ENCODE peak calls at places on chromosomes 3 and 15, in four cellular contexts. Q, Z, H and U are unnamed samples.

GRCh38 chr3:38454884-38455638 is 1.4 kb downstream of the ACVR2B start:
- DNase-seq in H (no peak), Q (peak; percentile 11), Z (peak; percentile 53), U (peak; percentile 87)

GRCh38 chr15:90160781-90161727 is 40.1 kb upstream of the SEMA4B start:
- DNase-seq in Z (no peak), Q (no peak), H (no peak), U (peak; percentile 95)

GRCh38 chr15:81427176-81427575 is 53.2 kb upstream of the TMC3 start:
- DNase-seq in Q (no peak), Z (no peak), H (no peak), U (no peak)

GRCh38 chr3:132730891-132731580 is 8.8 kb upstream of the NPHP3 start:
- DNase-seq in H (peak; percentile 67), Z (no peak), Q (no peak), U (no peak)

GRCh38 chr3:40620151-40620550 is 95.4 kb downstream of the ZNF621 start:
- DNase-seq in Z (no peak), Q (no peak), H (no peak), U (no peak)

GRCh38 chr3:188788621-188789081 is 383.1 kb upstream of the TPRG1 start:
- DNase-seq in H (peak; percentile 90), Q (no peak), Z (no peak), U (no peak)

GRCh38 chr15:51814616-51815015 is 14.8 kb upstream of the TMOD3 start:
- DNase-seq in Z (no peak), Q (no peak), H (no peak), U (no peak)

GRCh38 chr3:71247221-71247947 is 336.1 kb downstream of the FOXP1 start:
- DNase-seq in H (peak; percentile 23), Z (no peak), Q (no peak), U (no peak)

GRCh38 chr15:78077053-78077859 is at the start of gene TBC1D2B:
- DNase-seq in Z (no peak), Q (no peak), H (peak; percentile 64), U (peak; percentile 70)

GRCh38 chr15:31278544-31279220 is 48.0 kb upstream of the KLF13 start:
- DNase-seq in Q (no peak), H (no peak), Z (no peak), U (peak; percentile 21)

GRCh38 chr3:149342413-149343340 is 9.2 kb upstream of the TM4SF18 start:
- DNase-seq in Q (no peak), Z (no peak), H (peak; percentile 87), U (no peak)

GRCh38 chr15:63379492-63380150 is 2.0 kb downstream of the CA12 start:
- DNase-seq in H (no peak), Q (no peak), Z (no peak), U (no peak)

GRCh38 chr15:63382966-63383710 is 1.5 kb upstream of the CA12 start:
- DNase-seq in H (no peak), Q (no peak), Z (no peak), U (no peak)

GRCh38 chr15:63380828-63381282 is 791 bp downstream of the CA12 start:
- DNase-seq in Q (no peak), Z (no peak), H (no peak), U (no peak)

GRCh38 chr15:63380151-63380827 is 1.4 kb downstream of the CA12 start:
- DNase-seq in Q (no peak), H (no peak), Z (no peak), U (no peak)

DNA sequence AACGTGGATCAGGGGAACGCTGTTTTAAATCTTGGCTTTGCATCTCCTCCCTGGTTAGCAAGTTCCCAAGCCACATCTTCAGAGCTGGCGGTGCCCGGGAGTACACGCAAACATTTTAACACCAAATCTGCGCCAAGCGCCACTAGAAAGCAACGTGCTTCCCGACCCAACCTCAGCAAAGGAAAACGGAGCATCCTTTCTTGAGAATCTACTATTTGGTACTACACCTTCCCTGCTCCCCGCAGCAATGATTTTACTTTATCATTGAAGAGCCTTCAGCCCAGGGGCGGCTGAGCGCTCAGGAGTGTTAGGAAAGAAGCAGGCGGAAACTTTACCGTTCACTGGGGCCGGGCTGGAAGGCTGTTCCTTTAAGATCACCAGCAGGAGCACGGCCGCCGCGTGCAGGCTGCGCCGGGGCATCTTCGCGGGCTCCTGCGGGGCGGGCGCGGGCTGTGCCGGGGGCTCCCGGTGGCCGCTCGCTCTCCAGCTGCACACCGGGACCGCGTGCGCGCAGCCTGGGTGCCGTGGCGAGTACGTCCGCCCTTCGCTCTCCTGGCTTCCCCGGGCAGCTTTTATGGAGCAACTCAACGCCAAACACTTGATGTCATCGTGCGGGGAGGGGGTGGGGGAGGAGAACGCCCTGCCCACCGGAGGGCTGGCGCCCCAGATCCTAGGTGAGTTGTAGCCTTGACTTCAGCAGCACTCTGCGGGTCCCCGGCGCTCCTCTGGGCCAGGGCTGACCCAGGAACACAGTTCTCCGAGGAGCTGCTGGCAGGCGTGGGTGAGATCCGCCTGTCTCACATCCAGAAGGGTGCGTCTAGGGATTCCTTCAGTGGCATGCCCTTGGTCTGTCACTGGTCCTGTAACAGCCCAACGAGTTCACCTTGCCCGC is at the start of gene CA12:
- DNase-seq in Q (no peak), H (no peak), Z (peak; percentile 34), U (peak; percentile 45)
- H3K4me3 ChIP-seq in Q (peak within 1 kb of the TSS; percentile 78), H (peak within 1 kb of the TSS; percentile 65), Z (peak within 1 kb of the TSS; percentile 29), U (peak within 1 kb of the TSS; percentile 59)

DNA sequence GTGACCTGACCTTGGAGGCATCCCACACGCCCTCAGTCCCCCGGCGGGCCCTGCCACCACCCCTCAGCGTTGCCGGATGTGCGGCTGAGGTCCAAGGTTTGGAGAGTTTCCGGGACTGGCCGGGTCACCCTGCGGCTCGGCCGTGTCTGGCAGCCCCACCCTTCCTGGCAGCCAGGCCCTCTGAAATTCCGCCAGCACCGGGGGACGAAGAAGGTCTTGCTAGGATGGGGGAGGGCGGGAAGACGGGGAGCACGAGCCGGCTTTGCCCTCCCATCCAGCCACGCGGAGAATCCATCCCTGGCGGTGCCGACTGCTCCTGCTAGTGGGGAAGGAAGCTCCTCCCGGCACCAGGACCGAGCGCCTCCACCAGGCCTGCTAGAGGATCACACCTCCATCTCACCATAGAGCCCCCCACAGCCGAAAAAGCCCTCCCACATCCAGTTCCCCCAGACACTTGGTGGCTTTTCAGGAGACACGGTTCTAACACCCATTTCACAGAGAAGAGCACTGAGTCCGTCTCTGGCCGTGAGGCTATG is 81.5 kb downstream of the CPN2 start:
- DNase-seq in H (peak; percentile 44), Q (no peak), Z (peak; percentile 41), U (peak; percentile 58)
- TF ChIP-seq CTCF in H (peak; percentile 29), Q (no peak), Z (peak; percentile 89), U (no peak)

GRCh38 chr3:123331651-123332050 is 117.2 kb downstream of the ADCY5 start:
- DNase-seq in Z (no peak), Q (no peak), H (no peak), U (no peak)
- H3K4me3 ChIP-seq in Z (no peak overlapping the region), Q (no peak overlapping the region), H (no peak overlapping the region), U (no peak overlapping the region)

GRCh38 chr15:25136119-25136518 is 181.3 kb downstream of the SNRPN start:
- DNase-seq in Z (no peak), H (peak; percentile 6), Q (no peak), U (no peak)
- TF ChIP-seq CTCF in Z (peak; percentile 56), H (peak; percentile 30), Q (no peak), U (no peak)

GRCh38 chr3:133930341-133930933 is 34.8 kb upstream of the RAB6B start:
- DNase-seq in H (peak; percentile 78), Q (no peak), Z (no peak), U (no peak)

GRCh38 chr3:133928903-133929607 is 33.4 kb upstream of the RAB6B start:
- DNase-seq in H (no peak), Z (no peak), Q (no peak), U (no peak)

GRCh38 chr3:133927543-133928066 is 31.9 kb upstream of the RAB6B start:
- DNase-seq in Z (no peak), H (peak; percentile 16), Q (no peak), U (peak; percentile 61)

GRCh38 chr3:133926736-133927542 is 31.3 kb upstream of the RAB6B start:
- DNase-seq in Z (no peak), H (no peak), Q (no peak), U (no peak)

DNA sequence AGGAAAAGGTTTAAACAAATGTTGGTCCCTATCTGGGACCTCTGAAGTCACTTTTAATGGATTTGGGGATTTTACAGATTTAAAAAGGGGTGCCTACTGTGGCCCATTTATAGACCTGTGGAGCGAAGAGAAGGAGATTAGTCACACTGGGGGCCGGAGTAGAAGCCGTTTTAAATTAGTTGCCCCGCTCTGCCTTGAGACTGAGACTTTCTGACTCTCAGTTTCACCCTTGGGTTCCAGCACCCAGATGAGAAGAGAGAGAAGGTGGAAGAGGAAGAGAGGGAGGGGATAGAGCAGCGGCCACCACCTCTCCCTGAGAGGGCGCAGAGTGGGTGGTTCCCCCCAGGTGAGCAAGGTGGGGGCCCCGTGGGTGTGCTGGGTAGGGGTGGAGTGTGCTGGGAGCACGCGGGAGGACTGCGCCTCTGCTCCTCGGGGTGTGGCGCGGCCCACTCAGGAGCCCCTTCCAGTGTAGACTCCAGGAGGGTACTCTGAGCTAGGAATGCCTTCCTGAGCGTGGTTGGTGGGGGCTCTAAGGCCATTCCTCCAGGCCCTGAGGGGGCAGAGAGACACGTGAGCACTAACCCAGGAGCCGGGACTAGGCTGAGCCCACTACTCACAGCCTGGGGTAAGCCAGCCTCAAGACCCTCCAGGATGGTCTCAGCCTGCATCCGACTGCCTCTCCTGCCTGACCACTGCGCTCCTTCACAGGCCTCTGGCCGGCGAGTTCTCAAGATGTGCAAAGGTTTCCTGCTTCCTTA is 32.6 kb upstream of the RAB6B start:
- DNase-seq in H (no peak), Z (no peak), Q (no peak), U (no peak)
- H3K4me3 ChIP-seq in H (peak overlapping the region; percentile 53), Z (no peak overlapping the region), Q (peak overlapping the region; percentile 18), U (no peak overlapping the region)

GRCh38 chr3:57659004-57659672 is 33.7 kb downstream of the DENND6A start:
- DNase-seq in Q (no peak), H (no peak), Z (no peak), U (no peak)

GRCh38 chr3:57655727-57656126 is 37.1 kb downstream of the DENND6A start:
- DNase-seq in H (no peak), Q (no peak), Z (no peak), U (no peak)

GRCh38 chr3:57661404-57661803 is 31.5 kb downstream of the DENND6A start:
- DNase-seq in Z (no peak), Q (no peak), H (no peak), U (no peak)

GRCh38 chr3:57654214-57654613 is 38.7 kb downstream of the DENND6A start:
- DNase-seq in Q (no peak), H (no peak), Z (no peak), U (no peak)

GRCh38 chr3:57659810-57660439 is 33.0 kb downstream of the DENND6A start:
- DNase-seq in Q (no peak), Z (no peak), H (no peak), U (no peak)
- TF ChIP-seq CTCF in Q (no peak), Z (no peak), H (no peak), U (no peak)

GRCh38 chr15:38254065-38254883 is 1.6 kb downstream of the SPRED1 start:
- DNase-seq in H (peak; percentile 54), Z (no peak), Q (no peak), U (peak; percentile 53)

GRCh38 chr15:38259134-38259533 is 6.5 kb downstream of the SPRED1 start:
- DNase-seq in Q (no peak), H (no peak), Z (no peak), U (no peak)

GRCh38 chr15:38255690-38256089 is 3.1 kb downstream of the SPRED1 start:
- DNase-seq in Q (no peak), H (no peak), Z (no peak), U (no peak)

GRCh38 chr15:38260077-38260476 is 7.4 kb downstream of the SPRED1 start:
- DNase-seq in Q (no peak), H (peak; percentile 50), Z (no peak), U (no peak)

GRCh38 chr15:38257676-38258075 is 5.0 kb downstream of the SPRED1 start:
- DNase-seq in H (no peak), Q (no peak), Z (no peak), U (no peak)
- H3K4me3 ChIP-seq in H (peak overlapping the region; percentile 2), Q (peak overlapping the region; percentile 15), Z (no peak overlapping the region), U (no peak overlapping the region)

GRCh38 chr15:76333720-76334437 is 2.7 kb upstream of the ISL2 start:
- DNase-seq in Q (no peak), H (no peak), Z (no peak), U (no peak)
- TF ChIP-seq CTCF in Q (peak; percentile 53), H (peak; percentile 12), Z (peak; percentile 71), U (no peak)